ENCODE peak calls at places on chromosomes 2 and 18, in nine cellular contexts. F is RPMI7951; S is stimulated activated CD4-positive, alpha-beta T cell treated with anti-CD3 and anti-CD28 coated beads, Interleukin-4, amount 100 ng/mL, for 24 hours; T is Right ventricle myocardium inferior; A is heart right ventricle; I is NCI-H446 treated with DMSO at 0.1 percent for 48 hours; K is fibroblast of lung; X is hypothalamus; M is H54. Q is an unnamed sample.
A peak's percentile ranks its signal among the peaks of the same experiment; 100 is the strongest.

GRCh38 chr2:214853906-214854305 is 44.4 kb upstream of the BARD1 start:
- DNase-seq in F (no peak), S (no peak), T (no peak), A (no peak), I (no peak), K (no peak), X (no peak), M (no peak), Q (no peak)

GRCh38 chr2:149894226-149894625 is 306.7 kb upstream of the MMADHC start:
- DNase-seq in F (no peak), S (no peak), T (no peak), A (no peak), I (no peak), K (no peak), X (no peak), M (no peak), Q (no peak)

GRCh38 chr2:217060516-217060915 is 200.7 kb upstream of the TNP1 start:
- DNase-seq in F (no peak), S (no peak), T (no peak), A (no peak), I (peak; percentile 37), K (no peak), X (no peak), M (no peak), Q (no peak)

GRCh38 chr2:160402997-160403979 is 90.3 kb downstream of the RBMS1 start:
- DNase-seq in F (peak; percentile 53), S (no peak), T (no peak), A (no peak), I (no peak), K (peak; percentile 69), X (no peak), M (no peak), Q (no peak)

GRCh38 chr18:12093520-12094257 is at the start of gene ANKRD62:
- DNase-seq in F (no peak), S (no peak), T (no peak), A (no peak), I (no peak), K (no peak), X (no peak), M (no peak), Q (no peak)

GRCh38 chr2:220835563-220835962 is 736.5 kb downstream of the EPHA4 start:
- DNase-seq in F (peak; percentile 17), S (no peak), T (no peak), A (no peak), I (no peak), K (peak; percentile 46), X (no peak), M (peak; percentile 2), Q (no peak)

GRCh38 chr2:3299703-3300102 is 77.9 kb downstream of the EIPR1 start:
- DNase-seq in F (no peak), S (no peak), T (no peak), A (no peak), I (no peak), K (no peak), X (no peak), M (no peak), Q (no peak)

GRCh38 chr2:25514043-25514627 is 159.2 kb downstream of the DTNB start:
- DNase-seq in F (no peak), S (no peak), T (no peak), A (no peak), I (no peak), K (no peak), X (no peak), M (no peak), Q (no peak)

GRCh38 chr2:146370821-146371220 is 1474.0 kb upstream of the ACVR2A start:
- DNase-seq in F (no peak), S (no peak), T (no peak), A (no peak), I (no peak), K (no peak), X (no peak), M (no peak), Q (no peak)

GRCh38 chr18:44290366-44290855 is 390.3 kb upstream of the SETBP1 start:
- DNase-seq in F (no peak), S (no peak), T (no peak), A (no peak), I (no peak), K (no peak), X (no peak), M (no peak), Q (no peak)

GRCh38 chr18:63725682-63726480 is 23.1 kb downstream of the SERPINB11 start:
- DNase-seq in F (no peak), S (no peak), T (no peak), A (no peak), I (no peak), K (no peak), X (no peak), M (no peak), Q (no peak)

GRCh38 chr18:6954501-6954900 is 163.1 kb downstream of the LAMA1 start:
- DNase-seq in F (no peak), S (no peak), T (no peak), A (no peak), I (no peak), K (no peak), X (no peak), M (no peak), Q (peak; percentile 78)

GRCh38 chr18:54416459-54416858 is 58.8 kb downstream of the C18orf54 start:
- DNase-seq in F (peak; percentile 24), S (no peak), T (no peak), A (no peak), I (no peak), K (peak; percentile 21), X (no peak), M (no peak), Q (no peak)

GRCh38 chr2:3595409-3595808 is 497 bp downstream of the COLEC11 start:
- DNase-seq in F (no peak), S (no peak), T (no peak), A (no peak), I (no peak), K (no peak), X (no peak), M (no peak), Q (no peak)

GRCh38 chr18:13642440-13642827 is 83.9 kb downstream of the FAM210A start:
- DNase-seq in F (no peak), S (no peak), T (peak; percentile 65), A (no peak), I (no peak), K (no peak), X (no peak), M (no peak), Q (no peak)

GRCh38 chr2:28693223-28693622 is 58.4 kb upstream of the PPP1CB start:
- DNase-seq in F (no peak), S (no peak), T (no peak), A (no peak), I (no peak), K (no peak), X (no peak), M (no peak), Q (no peak)

GRCh38 chr2:197777823-197778407 is 7.2 kb downstream of the BOLL start:
- DNase-seq in F (peak; percentile 41), S (peak; percentile 29), T (no peak), A (no peak), I (no peak), K (peak; percentile 66), X (no peak), M (no peak), Q (no peak)

GRCh38 chr2:10003206-10004125 is 39.9 kb upstream of the KLF11 start:
- DNase-seq in F (no peak), S (no peak), T (no peak), A (no peak), I (no peak), K (no peak), X (no peak), M (no peak), Q (no peak)

GRCh38 chr2:232973796-232974195 is 39.3 kb downstream of the NGEF start:
- DNase-seq in F (no peak), S (no peak), T (no peak), A (no peak), I (no peak), K (no peak), X (no peak), M (no peak), Q (no peak)

GRCh38 chr2:23555944-23556343 is 171.0 kb downstream of the KLHL29 start:
- DNase-seq in F (no peak), S (no peak), T (peak; percentile 6), A (no peak), I (no peak), K (no peak), X (no peak), M (no peak), Q (no peak)

GRCh38 chr18:10049721-10050120 is 135.9 kb downstream of the VAPA start:
- DNase-seq in F (no peak), S (no peak), T (no peak), A (no peak), I (no peak), K (peak; percentile 93), X (no peak), M (no peak), Q (no peak)

GRCh38 chr18:25282922-25283703 is 68.9 kb downstream of the ZNF521 start:
- DNase-seq in F (no peak), S (no peak), T (no peak), A (no peak), I (no peak), K (no peak), X (no peak), M (no peak), Q (no peak)

GRCh38 chr2:235855011-235855410 is 313.2 kb downstream of the GBX2 start:
- DNase-seq in F (no peak), S (no peak), T (no peak), A (no peak), I (no peak), K (no peak), X (no peak), M (no peak), Q (no peak)

GRCh38 chr18:9400197-9400596 is 65.6 kb downstream of the TWSG1 start:
- DNase-seq in F (no peak), S (no peak), T (no peak), A (no peak), I (no peak), K (no peak), X (no peak), M (no peak), Q (no peak)

GRCh38 chr2:5064687-5065086 is 627.5 kb upstream of the SOX11 start:
- DNase-seq in F (no peak), S (no peak), T (no peak), A (no peak), I (no peak), K (no peak), X (no peak), M (no peak), Q (no peak)